ENCODE peak calls at places on chromosomes 2 and 18, in seven cellular contexts. One of them, this sample, is unnamed.

GRCh38 chr18:61888622-61889021 is 4.2 kb downstream of the RNF152 start:
- DNase-seq in NCI-H2029: no peak
- DNase-seq in fibroblast of mammary gland: no peak
- DNase-seq in endothelial cell: no peak
- DNase-seq in activated T-helper 1 cell treated with anti-CD3 and anti-CD28 coated beads, Interleukin-12 subunit alpha, Interleukin-12 subunit beta, Interleukin-2, Interleukin-4 antibody, amounts not matched to agents 30 ng/mL and 10 ng/mL and 1 ng/mL, durations not matched to agents 14 hours and 24 hours and 36 hours: no peak
- DNase-seq in hypothalamus: no peak
- DNase-seq in NCI-H774: no peak
- DNase-seq in this sample: no peak

GRCh38 chr18:23903971-23904370 is 110.6 kb upstream of the TTC39C start:
- DNase-seq in hypothalamus: no peak
- DNase-seq in NCI-H774: no peak
- DNase-seq in fibroblast of mammary gland: no peak
- DNase-seq in endothelial cell: no peak
- DNase-seq in NCI-H2029: no peak
- DNase-seq in activated T-helper 1 cell treated with anti-CD3 and anti-CD28 coated beads, Interleukin-12 subunit alpha, Interleukin-12 subunit beta, Interleukin-2, Interleukin-4 antibody, amounts not matched to agents 30 ng/mL and 10 ng/mL and 1 ng/mL, durations not matched to agents 14 hours and 24 hours and 36 hours: no peak
- DNase-seq in this sample: no peak

GRCh38 chr2:190786404-190787166 is 94.0 kb upstream of the GLS start:
- DNase-seq in fibroblast of mammary gland: no peak
- DNase-seq in endothelial cell: no peak
- DNase-seq in hypothalamus: no peak
- DNase-seq in NCI-H2029: no peak
- DNase-seq in NCI-H774: no peak
- DNase-seq in activated T-helper 1 cell treated with anti-CD3 and anti-CD28 coated beads, Interleukin-12 subunit alpha, Interleukin-12 subunit beta, Interleukin-2, Interleukin-4 antibody, amounts not matched to agents 30 ng/mL and 10 ng/mL and 1 ng/mL, durations not matched to agents 14 hours and 24 hours and 36 hours: no peak
- DNase-seq in this sample: no peak

GRCh38 chr2:219902870-219903269 is 275.4 kb downstream of the SLC4A3 start:
- DNase-seq in activated T-helper 1 cell treated with anti-CD3 and anti-CD28 coated beads, Interleukin-12 subunit alpha, Interleukin-12 subunit beta, Interleukin-2, Interleukin-4 antibody, amounts not matched to agents 30 ng/mL and 10 ng/mL and 1 ng/mL, durations not matched to agents 14 hours and 24 hours and 36 hours: no peak
- DNase-seq in fibroblast of mammary gland: no peak
- DNase-seq in NCI-H774: no peak
- DNase-seq in hypothalamus: no peak
- DNase-seq in endothelial cell: no peak
- DNase-seq in NCI-H2029: no peak
- DNase-seq in this sample: no peak

GRCh38 chr2:205903549-205904129 is 182.3 kb downstream of the INO80D start:
- DNase-seq in activated T-helper 1 cell treated with anti-CD3 and anti-CD28 coated beads, Interleukin-12 subunit alpha, Interleukin-12 subunit beta, Interleukin-2, Interleukin-4 antibody, amounts not matched to agents 30 ng/mL and 10 ng/mL and 1 ng/mL, durations not matched to agents 14 hours and 24 hours and 36 hours: no peak
- DNase-seq in endothelial cell: peak
- DNase-seq in hypothalamus: no peak
- DNase-seq in fibroblast of mammary gland: no peak
- DNase-seq in NCI-H774: peak
- DNase-seq in NCI-H2029: no peak
- DNase-seq in this sample: peak

GRCh38 chr2:15964936-15965563 is 24.7 kb downstream of the MYCN start:
- DNase-seq in activated T-helper 1 cell treated with anti-CD3 and anti-CD28 coated beads, Interleukin-12 subunit alpha, Interleukin-12 subunit beta, Interleukin-2, Interleukin-4 antibody, amounts not matched to agents 30 ng/mL and 10 ng/mL and 1 ng/mL, durations not matched to agents 14 hours and 24 hours and 36 hours: no peak
- DNase-seq in endothelial cell: no peak
- DNase-seq in NCI-H2029: no peak
- DNase-seq in NCI-H774: no peak
- DNase-seq in fibroblast of mammary gland: no peak
- DNase-seq in hypothalamus: no peak
- DNase-seq in this sample: no peak

GRCh38 chr2:144471316-144472045 is 48.4 kb downstream of the ZEB2 start:
- DNase-seq in endothelial cell: no peak
- DNase-seq in NCI-H774: no peak
- DNase-seq in activated T-helper 1 cell treated with anti-CD3 and anti-CD28 coated beads, Interleukin-12 subunit alpha, Interleukin-12 subunit beta, Interleukin-2, Interleukin-4 antibody, amounts not matched to agents 30 ng/mL and 10 ng/mL and 1 ng/mL, durations not matched to agents 14 hours and 24 hours and 36 hours: no peak
- DNase-seq in fibroblast of mammary gland: no peak
- DNase-seq in NCI-H2029: no peak
- DNase-seq in hypothalamus: no peak
- DNase-seq in this sample: no peak

GRCh38 chr18:62490967-62491366 is 31.9 kb upstream of the ZCCHC2 start:
- DNase-seq in fibroblast of mammary gland: no peak
- DNase-seq in activated T-helper 1 cell treated with anti-CD3 and anti-CD28 coated beads, Interleukin-12 subunit alpha, Interleukin-12 subunit beta, Interleukin-2, Interleukin-4 antibody, amounts not matched to agents 30 ng/mL and 10 ng/mL and 1 ng/mL, durations not matched to agents 14 hours and 24 hours and 36 hours: no peak
- DNase-seq in endothelial cell: no peak
- DNase-seq in hypothalamus: no peak
- DNase-seq in NCI-H774: no peak
- DNase-seq in NCI-H2029: no peak
- DNase-seq in this sample: no peak

GRCh38 chr2:24917086-24917485 is 3.0 kb downstream of the ADCY3 start:
- DNase-seq in NCI-H774: no peak
- DNase-seq in activated T-helper 1 cell treated with anti-CD3 and anti-CD28 coated beads, Interleukin-12 subunit alpha, Interleukin-12 subunit beta, Interleukin-2, Interleukin-4 antibody, amounts not matched to agents 30 ng/mL and 10 ng/mL and 1 ng/mL, durations not matched to agents 14 hours and 24 hours and 36 hours: no peak
- DNase-seq in hypothalamus: no peak
- DNase-seq in endothelial cell: no peak
- DNase-seq in NCI-H2029: no peak
- DNase-seq in fibroblast of mammary gland: no peak
- DNase-seq in this sample: no peak

GRCh38 chr18:2857491-2858063 is 10.8 kb downstream of the EMILIN2 start:
- DNase-seq in endothelial cell: no peak
- DNase-seq in activated T-helper 1 cell treated with anti-CD3 and anti-CD28 coated beads, Interleukin-12 subunit alpha, Interleukin-12 subunit beta, Interleukin-2, Interleukin-4 antibody, amounts not matched to agents 30 ng/mL and 10 ng/mL and 1 ng/mL, durations not matched to agents 14 hours and 24 hours and 36 hours: no peak
- DNase-seq in fibroblast of mammary gland: peak
- DNase-seq in NCI-H774: no peak
- DNase-seq in NCI-H2029: no peak
- DNase-seq in hypothalamus: no peak
- DNase-seq in this sample: peak

GRCh38 chr2:128325665-128326181 is 7.1 kb upstream of the HS6ST1 start:
- DNase-seq in endothelial cell: no peak
- DNase-seq in fibroblast of mammary gland: no peak
- DNase-seq in activated T-helper 1 cell treated with anti-CD3 and anti-CD28 coated beads, Interleukin-12 subunit alpha, Interleukin-12 subunit beta, Interleukin-2, Interleukin-4 antibody, amounts not matched to agents 30 ng/mL and 10 ng/mL and 1 ng/mL, durations not matched to agents 14 hours and 24 hours and 36 hours: no peak
- DNase-seq in NCI-H774: no peak
- DNase-seq in hypothalamus: no peak
- DNase-seq in NCI-H2029: no peak
- DNase-seq in this sample: no peak

GRCh38 chr2:132595186-132595585 is 74.8 kb downstream of the LYPD1 start:
- DNase-seq in NCI-H2029: no peak
- DNase-seq in hypothalamus: no peak
- DNase-seq in activated T-helper 1 cell treated with anti-CD3 and anti-CD28 coated beads, Interleukin-12 subunit alpha, Interleukin-12 subunit beta, Interleukin-2, Interleukin-4 antibody, amounts not matched to agents 30 ng/mL and 10 ng/mL and 1 ng/mL, durations not matched to agents 14 hours and 24 hours and 36 hours: no peak
- DNase-seq in endothelial cell: no peak
- DNase-seq in fibroblast of mammary gland: no peak
- DNase-seq in NCI-H774: no peak
- DNase-seq in this sample: no peak